ENCODE peak calls at places on chromosomes 2 and 18, in four cellular contexts. E, F, R and S are unnamed samples.

GRCh38 chr2:190947711-190948251 is 66.2 kb downstream of the STAT1 start:
- DNase-seq in E (peak; percentile 49), F (peak; percentile 61), R (no peak), S (peak; percentile 62)

GRCh38 chr18:66510357-66511027 is 93.4 kb downstream of the CDH19 start:
- DNase-seq in E (no peak), F (peak; percentile 73), R (no peak), S (no peak)

GRCh38 chr2:133986076-133986837 is 267.6 kb upstream of the MGAT5 start:
- DNase-seq in E (no peak), F (no peak), R (no peak), S (peak; percentile 47)

GRCh38 chr2:136118819-136119716 is 1.1 kb upstream of the CXCR4 start:
- DNase-seq in E (no peak), F (no peak), R (no peak), S (no peak)

GRCh38 chr2:191677091-191677645 is 768 bp upstream of the NABP1 start:
- DNase-seq in E (no peak), F (peak; percentile 48), R (no peak), S (peak; percentile 91)

GRCh38 chr2:28137221-28137620 is 246.7 kb downstream of the BABAM2 start:
- DNase-seq in E (no peak), F (peak; percentile 20), R (no peak), S (peak; percentile 81)

GRCh38 chr2:160667811-160668210 is 174.2 kb upstream of the RBMS1 start:
- DNase-seq in E (no peak), F (no peak), R (no peak), S (no peak)

GRCh38 chr2:36562973-36563532 is 34.9 kb downstream of the FEZ2 start:
- DNase-seq in E (no peak), F (peak; percentile 44), R (no peak), S (no peak)

GRCh38 chr18:50289103-50289433 is 1.6 kb upstream of the CXXC1 start:
- DNase-seq in E (no peak), F (no peak), R (no peak), S (no peak)

GRCh38 chr2:11618708-11619062 is 51.3 kb downstream of the NTSR2 start:
- DNase-seq in E (no peak), F (no peak), R (no peak), S (no peak)

GRCh38 chr2:11625671-11626070 is 44.3 kb downstream of the NTSR2 start:
- DNase-seq in E (no peak), F (no peak), R (no peak), S (no peak)

GRCh38 chr2:11624893-11625292 is 45.1 kb downstream of the NTSR2 start:
- DNase-seq in E (no peak), F (no peak), R (no peak), S (no peak)

GRCh38 chr2:11621465-11621864 is 48.5 kb downstream of the NTSR2 start:
- DNase-seq in E (no peak), F (no peak), R (no peak), S (no peak)

GRCh38 chr2:11622611-11623010 is 47.4 kb downstream of the NTSR2 start:
- DNase-seq in E (no peak), F (no peak), R (no peak), S (no peak)
- H3K27ac ChIP-seq in E (no peak overlapping the region), F (no peak overlapping the region), R (no peak overlapping the region), S (no peak overlapping the region)

GRCh38 chr2:32453242-32454062 is 96.6 kb downstream of the BIRC6 start:
- DNase-seq in E (no peak), F (no peak), R (no peak), S (no peak)

GRCh38 chr2:32457814-32458213 is 101.0 kb downstream of the BIRC6 start:
- DNase-seq in E (no peak), F (no peak), R (no peak), S (no peak)

GRCh38 chr2:32456808-32457207 is 100.0 kb downstream of the BIRC6 start:
- DNase-seq in E (no peak), F (no peak), R (no peak), S (no peak)

GRCh38 chr2:32452338-32453064 is 95.7 kb downstream of the BIRC6 start:
- DNase-seq in E (no peak), F (no peak), R (no peak), S (no peak)

GRCh38 chr2:32455816-32456215 is 99.0 kb downstream of the BIRC6 start:
- DNase-seq in E (no peak), F (no peak), R (no peak), S (no peak)
- H3K36me3 ChIP-seq in E (peaks cover 4% of the 10 kb centered on the region), F (peaks cover 8% of the 10 kb centered on the region), R (no peaks in the 10 kb centered on the region), S (no peaks in the 10 kb centered on the region)

GRCh38 chr2:96771792-96772618 is 11.3 kb downstream of the CNNM4 start:
- DNase-seq in E (no peak), F (no peak), R (peak; percentile 81), S (no peak)
- TF ChIP-seq CTCF in E (no peak), F (no peak), R (peak; percentile 38), S (no peak)

DNA sequence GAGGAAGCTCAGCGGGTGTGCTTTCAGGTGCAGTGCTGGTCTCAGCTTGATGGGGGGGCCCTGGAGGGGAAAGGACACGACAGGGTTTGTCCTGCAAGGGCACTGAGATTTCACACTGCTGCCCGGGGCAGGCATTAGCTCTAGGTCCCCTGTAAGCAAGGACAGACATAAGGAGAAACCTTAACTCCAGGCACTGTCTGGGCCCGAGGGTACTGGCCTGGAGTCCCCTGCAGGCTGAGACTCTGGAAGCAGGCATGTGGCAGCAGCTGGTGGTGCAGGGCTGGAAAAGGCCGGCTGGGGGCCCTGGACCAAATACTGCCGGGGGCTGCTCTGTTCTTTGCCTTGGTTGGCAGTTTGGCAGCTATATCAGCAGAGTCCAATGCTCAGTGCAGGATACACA is 97.7 kb upstream of the HS6ST1 start:
- DNase-seq in E (no peak), F (no peak), R (no peak), S (no peak)
- H3K27ac ChIP-seq in E (no peak overlapping the region), F (no peak overlapping the region), R (no peak overlapping the region), S (no peak overlapping the region)

DNA sequence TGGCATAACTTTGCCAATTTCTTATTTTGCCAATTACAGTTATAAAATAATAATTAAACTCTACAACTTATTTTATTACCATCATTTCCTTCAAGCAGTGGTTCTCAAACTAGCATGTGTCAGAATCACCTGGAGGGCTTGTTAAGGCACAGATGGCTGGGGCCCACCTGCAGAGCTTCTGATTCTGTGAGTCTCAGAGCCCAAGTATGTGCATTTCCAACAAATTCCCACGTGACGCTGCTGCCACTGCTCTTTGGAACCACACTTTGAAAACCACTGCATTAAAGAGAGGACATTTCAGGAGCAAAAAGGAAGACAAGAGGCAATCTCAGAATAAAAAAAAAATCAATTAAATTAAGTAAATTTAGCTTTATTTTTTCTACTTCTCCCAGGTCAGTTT is 94.0 kb upstream of the HNRNPA3 start:
- DNase-seq in E (no peak), F (no peak), R (no peak), S (no peak)
- H3K36me3 ChIP-seq in E (no peaks in the 10 kb centered on the region), F (no peaks in the 10 kb centered on the region), R (no peaks in the 10 kb centered on the region), S (no peaks in the 10 kb centered on the region)

GRCh38 chr18:21704603-21705364 is at the start of gene ABHD3:
- DNase-seq in E (peak; percentile 75), F (peak; percentile 91), R (peak; percentile 91), S (peak; percentile 78)
- TF ChIP-seq CTCF in E (peak; percentile 24), F (no peak), R (peak; percentile 86), S (peak; percentile 61)

GRCh38 chr2:60976875-60977561 is 40.5 kb upstream of the PEX13 start:
- DNase-seq in E (no peak), F (no peak), R (no peak), S (no peak)

GRCh38 chr2:60977562-60977895 is 40.0 kb upstream of the PEX13 start:
- DNase-seq in E (no peak), F (no peak), R (no peak), S (no peak)

GRCh38 chr2:60976271-60976670 is 41.2 kb upstream of the PEX13 start:
- DNase-seq in E (no peak), F (no peak), R (no peak), S (no peak)

GRCh38 chr2:60980031-60980815 is 37.3 kb upstream of the PEX13 start:
- DNase-seq in E (no peak), F (no peak), R (no peak), S (no peak)

DNA sequence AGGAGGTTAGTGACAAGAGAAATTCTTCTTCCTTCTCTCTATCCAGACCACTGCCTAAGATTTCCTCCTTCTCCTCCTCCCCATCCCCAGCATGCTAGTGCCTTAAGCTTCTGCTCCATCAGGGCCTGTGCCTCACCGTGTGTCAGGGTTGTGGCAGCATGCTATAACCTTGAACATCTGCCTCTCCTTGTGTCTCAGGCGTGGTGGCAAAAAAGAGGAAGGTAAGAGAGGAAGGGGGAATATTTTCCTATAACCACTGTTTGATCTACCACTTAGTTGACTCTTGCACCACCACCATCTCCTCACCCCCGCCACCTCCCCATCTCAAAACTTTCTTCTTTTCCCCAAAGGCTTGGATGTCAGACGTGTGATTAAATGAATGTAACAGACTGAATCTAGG is 38.3 kb upstream of the PEX13 start:
- DNase-seq in E (no peak), F (no peak), R (no peak), S (no peak)
- H3K27ac ChIP-seq in E (no peak overlapping the region), F (no peak overlapping the region), R (no peak overlapping the region), S (no peak overlapping the region)

GRCh38 chr18:62226047-62226446 is 39.0 kb downstream of the RELCH start:
- DNase-seq in E (no peak), F (no peak), R (no peak), S (no peak)

GRCh38 chr18:62224229-62224628 is 37.2 kb downstream of the RELCH start:
- DNase-seq in E (no peak), F (no peak), R (no peak), S (no peak)
- H3K36me3 ChIP-seq in E (peaks cover 3% of the 10 kb centered on the region), F (peaks cover 16% of the 10 kb centered on the region), R (peaks cover 15% of the 10 kb centered on the region), S (peaks cover 15% of the 10 kb centered on the region)